ENCODE peak calls at places on chromosomes 13 and 19, in eight cellular contexts. One of them, this sample, is unnamed.

GRCh38 chr19:8340341-8341096 is 2.5 kb downstream of the KANK3 start:
- DNase-seq in EL: no peak
- DNase-seq in Peyer's patch: no peak
- DNase-seq in neuronal stem cell: no peak
- DNase-seq in epithelial cell of esophagus: no peak
- DNase-seq in B cell: no peak
- DNase-seq in non-pigmented ciliary epithelial cell: no peak
- DNase-seq in stimulated activated CD8-positive, alpha-beta memory T cell treated with anti-CD3 and anti-CD28 coated beads, Interleukin-15, amount 100 ng/mL, for 4 hours: no peak
- DNase-seq in this sample: no peak

GRCh38 chr13:107977175-107977574 is 238.2 kb downstream of the LIG4 start:
- DNase-seq in EL: no peak
- DNase-seq in Peyer's patch: no peak
- DNase-seq in neuronal stem cell: no peak
- DNase-seq in epithelial cell of esophagus: no peak
- DNase-seq in B cell: no peak
- DNase-seq in non-pigmented ciliary epithelial cell: no peak
- DNase-seq in stimulated activated CD8-positive, alpha-beta memory T cell treated with anti-CD3 and anti-CD28 coated beads, Interleukin-15, amount 100 ng/mL, for 4 hours: no peak
- DNase-seq in this sample: peak

GRCh38 chr13:28370448-28370847 is 124.5 kb downstream of the FLT1 start:
- DNase-seq in EL: no peak
- DNase-seq in Peyer's patch: no peak
- DNase-seq in neuronal stem cell: no peak
- DNase-seq in epithelial cell of esophagus: no peak
- DNase-seq in B cell: no peak
- DNase-seq in non-pigmented ciliary epithelial cell: no peak
- DNase-seq in stimulated activated CD8-positive, alpha-beta memory T cell treated with anti-CD3 and anti-CD28 coated beads, Interleukin-15, amount 100 ng/mL, for 4 hours: no peak
- DNase-seq in this sample: no peak

GRCh38 chr13:39105110-39105509 is 66.9 kb downstream of the NHLRC3 start:
- DNase-seq in EL: no peak
- DNase-seq in Peyer's patch: no peak
- DNase-seq in neuronal stem cell: no peak
- DNase-seq in epithelial cell of esophagus: peak
- DNase-seq in B cell: no peak
- DNase-seq in non-pigmented ciliary epithelial cell: no peak
- DNase-seq in stimulated activated CD8-positive, alpha-beta memory T cell treated with anti-CD3 and anti-CD28 coated beads, Interleukin-15, amount 100 ng/mL, for 4 hours: no peak
- DNase-seq in this sample: peak

GRCh38 chr13:22812793-22813192 is 368.0 kb upstream of the SGCG start:
- DNase-seq in EL: no peak
- DNase-seq in Peyer's patch: no peak
- DNase-seq in neuronal stem cell: no peak
- DNase-seq in epithelial cell of esophagus: peak
- DNase-seq in B cell: no peak
- DNase-seq in non-pigmented ciliary epithelial cell: no peak
- DNase-seq in stimulated activated CD8-positive, alpha-beta memory T cell treated with anti-CD3 and anti-CD28 coated beads, Interleukin-15, amount 100 ng/mL, for 4 hours: no peak
- DNase-seq in this sample: no peak

GRCh38 chr13:99955747-99956472 is 15.7 kb downstream of the ZIC5 start:
- DNase-seq in EL: peak
- DNase-seq in Peyer's patch: no peak
- DNase-seq in neuronal stem cell: no peak
- DNase-seq in epithelial cell of esophagus: no peak
- DNase-seq in B cell: no peak
- DNase-seq in non-pigmented ciliary epithelial cell: no peak
- DNase-seq in stimulated activated CD8-positive, alpha-beta memory T cell treated with anti-CD3 and anti-CD28 coated beads, Interleukin-15, amount 100 ng/mL, for 4 hours: no peak
- DNase-seq in this sample: no peak

GRCh38 chr13:20873348-20873747 is 29.2 kb downstream of the XPO4 start:
- DNase-seq in EL: peak
- DNase-seq in Peyer's patch: no peak
- DNase-seq in neuronal stem cell: peak
- DNase-seq in epithelial cell of esophagus: peak
- DNase-seq in B cell: no peak
- DNase-seq in non-pigmented ciliary epithelial cell: no peak
- DNase-seq in stimulated activated CD8-positive, alpha-beta memory T cell treated with anti-CD3 and anti-CD28 coated beads, Interleukin-15, amount 100 ng/mL, for 4 hours: no peak
- DNase-seq in this sample: peak

GRCh38 chr13:104296301-104296700 is 1230.1 kb upstream of the SLC10A2 start:
- DNase-seq in EL: no peak
- DNase-seq in Peyer's patch: no peak
- DNase-seq in neuronal stem cell: no peak
- DNase-seq in epithelial cell of esophagus: no peak
- DNase-seq in B cell: no peak
- DNase-seq in non-pigmented ciliary epithelial cell: no peak
- DNase-seq in stimulated activated CD8-positive, alpha-beta memory T cell treated with anti-CD3 and anti-CD28 coated beads, Interleukin-15, amount 100 ng/mL, for 4 hours: no peak
- DNase-seq in this sample: no peak

GRCh38 chr13:113758651-113759524 is at the start of gene TMEM255B:
- DNase-seq in EL: peak
- DNase-seq in Peyer's patch: peak
- DNase-seq in neuronal stem cell: peak
- DNase-seq in epithelial cell of esophagus: peak
- DNase-seq in B cell: peak
- DNase-seq in non-pigmented ciliary epithelial cell: no peak
- DNase-seq in stimulated activated CD8-positive, alpha-beta memory T cell treated with anti-CD3 and anti-CD28 coated beads, Interleukin-15, amount 100 ng/mL, for 4 hours: peak
- DNase-seq in this sample: no peak

GRCh38 chr19:14979498-14980255 is at the start of gene SLC1A6:
- DNase-seq in EL: no peak
- DNase-seq in Peyer's patch: no peak
- DNase-seq in neuronal stem cell: peak
- DNase-seq in epithelial cell of esophagus: no peak
- DNase-seq in B cell: peak
- DNase-seq in non-pigmented ciliary epithelial cell: no peak
- DNase-seq in stimulated activated CD8-positive, alpha-beta memory T cell treated with anti-CD3 and anti-CD28 coated beads, Interleukin-15, amount 100 ng/mL, for 4 hours: no peak
- DNase-seq in this sample: no peak

GRCh38 chr19:7903244-7904073 is at the start of gene MAP2K7:
- DNase-seq in EL: peak
- DNase-seq in Peyer's patch: peak
- DNase-seq in neuronal stem cell: peak
- DNase-seq in epithelial cell of esophagus: peak
- DNase-seq in B cell: peak
- DNase-seq in non-pigmented ciliary epithelial cell: peak
- DNase-seq in stimulated activated CD8-positive, alpha-beta memory T cell treated with anti-CD3 and anti-CD28 coated beads, Interleukin-15, amount 100 ng/mL, for 4 hours: peak
- DNase-seq in this sample: peak

GRCh38 chr19:29624489-29625210 is 18.6 kb downstream of the POP4 start:
- DNase-seq in EL: no peak
- DNase-seq in Peyer's patch: peak
- DNase-seq in neuronal stem cell: no peak
- DNase-seq in epithelial cell of esophagus: no peak
- DNase-seq in B cell: no peak
- DNase-seq in non-pigmented ciliary epithelial cell: no peak
- DNase-seq in stimulated activated CD8-positive, alpha-beta memory T cell treated with anti-CD3 and anti-CD28 coated beads, Interleukin-15, amount 100 ng/mL, for 4 hours: no peak
- DNase-seq in this sample: no peak

GRCh38 chr13:30520571-30520970 is 54.8 kb upstream of the HMGB1 start:
- DNase-seq in EL: peak
- DNase-seq in Peyer's patch: no peak
- DNase-seq in neuronal stem cell: no peak
- DNase-seq in epithelial cell of esophagus: peak
- DNase-seq in B cell: no peak
- DNase-seq in non-pigmented ciliary epithelial cell: peak
- DNase-seq in stimulated activated CD8-positive, alpha-beta memory T cell treated with anti-CD3 and anti-CD28 coated beads, Interleukin-15, amount 100 ng/mL, for 4 hours: no peak
- DNase-seq in this sample: no peak

GRCh38 chr13:74289861-74290260 is 155.7 kb upstream of the KLF12 start:
- DNase-seq in EL: no peak
- DNase-seq in Peyer's patch: no peak
- DNase-seq in neuronal stem cell: no peak
- DNase-seq in epithelial cell of esophagus: no peak
- DNase-seq in B cell: no peak
- DNase-seq in non-pigmented ciliary epithelial cell: no peak
- DNase-seq in stimulated activated CD8-positive, alpha-beta memory T cell treated with anti-CD3 and anti-CD28 coated beads, Interleukin-15, amount 100 ng/mL, for 4 hours: no peak
- DNase-seq in this sample: no peak

GRCh38 chr19:51071006-51071405 is 6.1 kb upstream of the KLK13 start:
- DNase-seq in EL: no peak
- DNase-seq in Peyer's patch: no peak
- DNase-seq in neuronal stem cell: no peak
- DNase-seq in epithelial cell of esophagus: no peak
- DNase-seq in B cell: no peak
- DNase-seq in non-pigmented ciliary epithelial cell: no peak
- DNase-seq in stimulated activated CD8-positive, alpha-beta memory T cell treated with anti-CD3 and anti-CD28 coated beads, Interleukin-15, amount 100 ng/mL, for 4 hours: no peak
- DNase-seq in this sample: no peak

GRCh38 chr13:97018029-97018819 is 23.9 kb upstream of the OXGR1 start:
- DNase-seq in EL: peak
- DNase-seq in Peyer's patch: no peak
- DNase-seq in neuronal stem cell: no peak
- DNase-seq in epithelial cell of esophagus: peak
- DNase-seq in B cell: peak
- DNase-seq in non-pigmented ciliary epithelial cell: no peak
- DNase-seq in stimulated activated CD8-positive, alpha-beta memory T cell treated with anti-CD3 and anti-CD28 coated beads, Interleukin-15, amount 100 ng/mL, for 4 hours: no peak
- DNase-seq in this sample: no peak

GRCh38 chr13:110017379-110017778 is 231.0 kb upstream of the IRS2 start:
- DNase-seq in EL: peak
- DNase-seq in Peyer's patch: no peak
- DNase-seq in neuronal stem cell: no peak
- DNase-seq in epithelial cell of esophagus: peak
- DNase-seq in B cell: no peak
- DNase-seq in non-pigmented ciliary epithelial cell: peak
- DNase-seq in stimulated activated CD8-positive, alpha-beta memory T cell treated with anti-CD3 and anti-CD28 coated beads, Interleukin-15, amount 100 ng/mL, for 4 hours: no peak
- DNase-seq in this sample: no peak

GRCh38 chr19:3593156-3593555 is 7.9 kb downstream of the GIPC3 start:
- DNase-seq in EL: no peak
- DNase-seq in Peyer's patch: no peak
- DNase-seq in neuronal stem cell: no peak
- DNase-seq in epithelial cell of esophagus: no peak
- DNase-seq in B cell: no peak
- DNase-seq in non-pigmented ciliary epithelial cell: no peak
- DNase-seq in stimulated activated CD8-positive, alpha-beta memory T cell treated with anti-CD3 and anti-CD28 coated beads, Interleukin-15, amount 100 ng/mL, for 4 hours: no peak
- DNase-seq in this sample: no peak

GRCh38 chr19:10173527-10173926 is 21.2 kb downstream of the DNMT1 start:
- DNase-seq in EL: peak
- DNase-seq in Peyer's patch: no peak
- DNase-seq in neuronal stem cell: no peak
- DNase-seq in epithelial cell of esophagus: peak
- DNase-seq in B cell: no peak
- DNase-seq in non-pigmented ciliary epithelial cell: no peak
- DNase-seq in stimulated activated CD8-positive, alpha-beta memory T cell treated with anti-CD3 and anti-CD28 coated beads, Interleukin-15, amount 100 ng/mL, for 4 hours: no peak
- DNase-seq in this sample: no peak

GRCh38 chr19:36775768-36776167 is 3.2 kb upstream of the ZNF850 start:
- DNase-seq in EL: no peak
- DNase-seq in Peyer's patch: no peak
- DNase-seq in neuronal stem cell: no peak
- DNase-seq in epithelial cell of esophagus: no peak
- DNase-seq in B cell: peak
- DNase-seq in non-pigmented ciliary epithelial cell: no peak
- DNase-seq in stimulated activated CD8-positive, alpha-beta memory T cell treated with anti-CD3 and anti-CD28 coated beads, Interleukin-15, amount 100 ng/mL, for 4 hours: no peak
- DNase-seq in this sample: no peak

GRCh38 chr19:4811328-4812131 is 20.0 kb downstream of the TICAM1 start:
- DNase-seq in EL: peak
- DNase-seq in Peyer's patch: peak
- DNase-seq in neuronal stem cell: peak
- DNase-seq in epithelial cell of esophagus: peak
- DNase-seq in B cell: peak
- DNase-seq in non-pigmented ciliary epithelial cell: no peak
- DNase-seq in stimulated activated CD8-positive, alpha-beta memory T cell treated with anti-CD3 and anti-CD28 coated beads, Interleukin-15, amount 100 ng/mL, for 4 hours: peak
- DNase-seq in this sample: peak

GRCh38 chr19:32691952-32692726 is 518 bp downstream of the NUDT19 start:
- DNase-seq in EL: peak
- DNase-seq in Peyer's patch: peak
- DNase-seq in neuronal stem cell: peak
- DNase-seq in epithelial cell of esophagus: peak
- DNase-seq in B cell: peak
- DNase-seq in non-pigmented ciliary epithelial cell: no peak
- DNase-seq in stimulated activated CD8-positive, alpha-beta memory T cell treated with anti-CD3 and anti-CD28 coated beads, Interleukin-15, amount 100 ng/mL, for 4 hours: no peak
- DNase-seq in this sample: no peak

GRCh38 chr19:13366529-13367143 is 139.6 kb downstream of the CACNA1A start:
- DNase-seq in EL: peak
- DNase-seq in Peyer's patch: no peak
- DNase-seq in neuronal stem cell: peak
- DNase-seq in epithelial cell of esophagus: peak
- DNase-seq in B cell: no peak
- DNase-seq in non-pigmented ciliary epithelial cell: no peak
- DNase-seq in stimulated activated CD8-positive, alpha-beta memory T cell treated with anti-CD3 and anti-CD28 coated beads, Interleukin-15, amount 100 ng/mL, for 4 hours: no peak
- DNase-seq in this sample: no peak